ENCODE peak calls at places on chromosome 1, in eight cellular contexts. X is naive thymus-derived CD4-positive, alpha-beta T cell; L is right cardiac atrium; V is left ventricle myocardium inferior; S is fibroblast of lung; K is tibial artery; J is left lung; P is prostate gland. E is an unnamed sample.

GRCh38 chr1:72623299-72623708 is 341.0 kb upstream of the NEGR1 start:
- DNase-seq in X (peak; percentile 9), L (no peak), V (no peak), S (peak; percentile 46), K (no peak), J (no peak), P (peak; percentile 4), E (no peak)

GRCh38 chr1:89589515-89589914 is 43.4 kb upstream of the LRRC8C start:
- DNase-seq in X (no peak), L (no peak), V (no peak), S (peak; percentile 75), K (no peak), J (no peak), P (no peak), E (no peak)

GRCh38 chr1:23369335-23370013 is at the start of gene ZNF436:
- DNase-seq in X (peak; percentile 52), L (peak; percentile 90), V (peak; percentile 90), S (peak; percentile 91), K (peak; percentile 91), J (peak; percentile 86), P (peak; percentile 85), E (peak; percentile 87)

GRCh38 chr1:155064109-155064812 is 721 bp downstream of the EFNA4 start:
- DNase-seq in X (no peak), L (no peak), V (no peak), S (peak; percentile 41), K (no peak), J (no peak), P (no peak), E (no peak)

GRCh38 chr1:94989911-94990463 is 63.1 kb upstream of the CNN3 start:
- DNase-seq in X (no peak), L (no peak), V (no peak), S (no peak), K (no peak), J (no peak), P (no peak), E (no peak)

GRCh38 chr1:42420911-42421585 is 34.8 kb downstream of the ZMYND12 start:
- DNase-seq in X (no peak), L (peak; percentile 43), V (peak; percentile 41), S (peak; percentile 98), K (no peak), J (peak; percentile 58), P (peak; percentile 59), E (peak; percentile 19)

GRCh38 chr1:201364808-201365105 is 12.7 kb downstream of the TNNT2 start:
- DNase-seq in X (no peak), L (no peak), V (peak; percentile 9), S (no peak), K (no peak), J (no peak), P (no peak), E (no peak)

GRCh38 chr1:5053744-5054143 is 399.3 kb downstream of the AJAP1 start:
- DNase-seq in X (no peak), L (no peak), V (no peak), S (no peak), K (no peak), J (no peak), P (no peak), E (no peak)

GRCh38 chr1:209880051-209880450 is 52.3 kb downstream of the UTP25 start:
- DNase-seq in X (no peak), L (no peak), V (no peak), S (no peak), K (no peak), J (no peak), P (no peak), E (no peak)

GRCh38 chr1:93906480-93906879 is 2.8 kb downstream of the GCLM start:
- DNase-seq in X (no peak), L (no peak), V (no peak), S (peak; percentile 5), K (no peak), J (no peak), P (no peak), E (no peak)

GRCh38 chr1:40078512-40079333 is 18.3 kb downstream of the PPT1 start:
- DNase-seq in X (peak; percentile 55), L (no peak), V (no peak), S (peak; percentile 44), K (no peak), J (no peak), P (peak; percentile 23), E (no peak)

GRCh38 chr1:6083801-6084467 is 38.2 kb downstream of the KCNAB2 start:
- DNase-seq in X (no peak), L (no peak), V (no peak), S (peak; percentile 50), K (no peak), J (no peak), P (no peak), E (no peak)

GRCh38 chr1:203627819-203628184 is 1.2 kb downstream of the ATP2B4 start:
- DNase-seq in X (no peak), L (peak; percentile 37), V (peak; percentile 29), S (peak; percentile 49), K (peak; percentile 51), J (peak; percentile 46), P (no peak), E (no peak)

GRCh38 chr1:68174173-68175113 is 57.9 kb downstream of the WLS start:
- DNase-seq in X (no peak), L (peak; percentile 55), V (no peak), S (peak; percentile 98), K (peak; percentile 76), J (peak; percentile 51), P (peak; percentile 57), E (peak; percentile 63)

GRCh38 chr1:197320991-197321531 is 53.0 kb downstream of the CRB1 start:
- DNase-seq in X (no peak), L (peak; percentile 14), V (no peak), S (peak; percentile 84), K (peak; percentile 22), J (no peak), P (no peak), E (no peak)

GRCh38 chr1:230086152-230086551 is 19.1 kb downstream of the GALNT2 start:
- DNase-seq in X (no peak), L (no peak), V (no peak), S (peak; percentile 49), K (no peak), J (no peak), P (no peak), E (no peak)
- H3K4me1 ChIP-seq in X (peaks cover 11% of the 10 kb centered on the region), L (peaks cover 15% of the 10 kb centered on the region), V (peaks cover 54% of the 10 kb centered on the region), S (peaks cover 40% of the 10 kb centered on the region), K (peaks cover 58% of the 10 kb centered on the region), J (peaks cover 59% of the 10 kb centered on the region), P (peaks cover 10% of the 10 kb centered on the region), E (peaks cover 66% of the 10 kb centered on the region)

GRCh38 chr1:159005161-159005560 is 4.5 kb upstream of the IFI16 start:
- DNase-seq in X (no peak), L (no peak), V (no peak), S (peak; percentile 22), K (no peak), J (no peak), P (no peak), E (no peak)
- H3K27me3 ChIP-seq in X (no peaks in the 10 kb centered on the region), L (no peaks in the 10 kb centered on the region), V (peaks cover 8% of the 10 kb centered on the region), S (no peaks in the 10 kb centered on the region), K (no peaks in the 10 kb centered on the region), J (no peaks in the 10 kb centered on the region), P (no peaks in the 10 kb centered on the region), E (no peaks in the 10 kb centered on the region)

GRCh38 chr1:8395433-8395866 is 77.5 kb downstream of the SLC45A1 start:
- DNase-seq in X (peak; percentile 45), L (no peak), V (no peak), S (peak; percentile 23), K (no peak), J (no peak), P (no peak), E (no peak)

GRCh38 chr1:8394456-8395321 is 76.8 kb downstream of the SLC45A1 start:
- DNase-seq in X (no peak), L (no peak), V (no peak), S (peak; percentile 93), K (no peak), J (no peak), P (no peak), E (no peak)

GRCh38 chr1:8396912-8397406 is 79.0 kb downstream of the SLC45A1 start:
- DNase-seq in X (no peak), L (peak; percentile 48), V (no peak), S (peak; percentile 100), K (peak; percentile 81), J (no peak), P (no peak), E (peak; percentile 50)

GRCh38 chr1:8397511-8397910 is 79.6 kb downstream of the SLC45A1 start:
- DNase-seq in X (no peak), L (no peak), V (no peak), S (no peak), K (no peak), J (no peak), P (no peak), E (no peak)

DNA sequence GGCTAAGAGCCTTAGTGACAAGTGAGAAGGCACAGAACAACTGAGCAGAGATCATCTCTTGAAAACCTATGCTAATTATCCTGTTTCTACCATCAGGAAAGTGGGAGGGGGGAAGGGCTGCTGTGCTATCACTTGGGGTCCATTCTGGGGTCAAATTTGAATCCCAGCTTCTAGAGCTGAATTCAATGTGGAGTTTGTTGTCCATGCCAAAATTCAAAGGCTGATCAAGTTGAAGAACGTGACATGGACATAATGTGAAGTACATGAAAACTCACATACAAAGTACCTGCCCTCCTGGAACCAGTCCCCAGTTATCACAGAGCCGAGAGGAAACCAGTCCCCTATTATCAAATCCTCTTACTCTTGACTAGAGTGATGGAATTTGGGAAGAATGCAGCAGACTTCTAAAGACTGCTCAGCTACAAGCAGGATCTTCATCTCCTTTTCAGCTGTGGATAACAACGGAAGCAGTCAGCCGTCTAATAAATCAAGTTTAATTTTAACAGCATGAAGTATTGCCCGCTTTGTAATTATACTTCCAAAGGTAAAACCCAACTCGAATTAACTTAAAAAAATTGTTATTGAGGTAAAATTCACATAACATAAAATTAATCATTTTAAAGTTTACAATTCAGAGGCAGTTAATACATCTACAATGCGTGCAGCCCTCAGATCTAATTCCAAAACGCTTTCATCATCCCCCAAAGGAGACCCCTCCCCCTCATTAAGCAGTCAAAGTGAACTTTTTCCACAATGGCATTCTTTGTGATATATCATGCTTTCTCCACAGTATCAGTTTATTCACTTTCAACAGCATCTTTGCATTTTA is 78.4 kb downstream of the SLC45A1 start:
- DNase-seq in X (no peak), L (no peak), V (no peak), S (peak; percentile 87), K (no peak), J (no peak), P (no peak), E (no peak)
- H3K4me1 ChIP-seq in X (peaks cover 38% of the 10 kb centered on the region), L (peaks cover 28% of the 10 kb centered on the region), V (peaks cover 90% of the 10 kb centered on the region), S (peaks cover 39% of the 10 kb centered on the region), K (peaks cover 51% of the 10 kb centered on the region), J (peaks cover 54% of the 10 kb centered on the region), P (peaks cover 22% of the 10 kb centered on the region), E (peaks cover 70% of the 10 kb centered on the region)

DNA sequence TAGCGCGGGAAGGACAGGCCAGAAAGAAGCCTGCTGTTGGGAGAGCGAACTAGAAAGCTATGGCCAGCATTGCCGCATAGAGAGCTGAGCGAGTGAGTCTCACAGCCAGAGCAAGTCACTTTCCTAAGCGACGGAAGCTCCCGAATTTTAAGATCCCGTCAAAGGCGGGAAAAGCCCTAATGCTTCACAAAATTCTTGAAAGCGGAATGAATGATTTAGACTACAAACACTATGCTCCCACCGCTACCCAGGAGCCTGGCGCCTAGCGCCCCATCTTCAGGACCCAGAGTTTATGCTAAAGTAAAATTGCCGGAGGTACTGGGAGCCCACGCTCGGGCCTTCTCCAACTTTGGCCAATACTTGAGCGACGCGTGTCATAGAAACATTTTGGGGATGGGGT is 409.9 kb upstream of the ESRRG start:
- DNase-seq in X (no peak), L (no peak), V (no peak), S (no peak), K (no peak), J (no peak), P (no peak), E (no peak)
- H3K27me3 ChIP-seq in X (no peaks in the 10 kb centered on the region), L (no peaks in the 10 kb centered on the region), V (peaks cover 53% of the 10 kb centered on the region), S (peaks cover 17% of the 10 kb centered on the region), K (peaks cover 58% of the 10 kb centered on the region), J (peaks cover 48% of the 10 kb centered on the region), P (peaks cover 10% of the 10 kb centered on the region), E (peaks cover 31% of the 10 kb centered on the region)